ENCODE peak calls at places on chromosomes 5 and 9, in six cellular contexts. One of them, this sample, is unnamed.
A peak's percentile ranks its signal among the peaks of the same experiment; 100 is the strongest.

GRCh38 chr5:78961743-78962142 is 23.4 kb downstream of the ARSB start:
- DNase-seq in CD8-positive, alpha-beta T cell: no peak
- DNase-seq in CD4-positive, CD25-positive, alpha-beta regulatory T cell: no peak
- DNase-seq in heart left ventricle: no peak
- DNase-seq in uterus: no peak
- DNase-seq in mammary epithelial cell: peak; percentile 52
- DNase-seq in this sample: no peak

GRCh38 chr5:143277536-143277935 is 126.0 kb downstream of the NR3C1 start:
- DNase-seq in CD8-positive, alpha-beta T cell: no peak
- DNase-seq in CD4-positive, CD25-positive, alpha-beta regulatory T cell: no peak
- DNase-seq in heart left ventricle: no peak
- DNase-seq in uterus: no peak
- DNase-seq in mammary epithelial cell: no peak
- DNase-seq in this sample: no peak

GRCh38 chr9:127854169-127854833 is at the start of gene ENG:
- DNase-seq in CD8-positive, alpha-beta T cell: no peak
- DNase-seq in CD4-positive, CD25-positive, alpha-beta regulatory T cell: no peak
- DNase-seq in heart left ventricle: peak; percentile 92
- DNase-seq in uterus: peak; percentile 77
- DNase-seq in mammary epithelial cell: peak; percentile 38
- DNase-seq in this sample: peak; percentile 78

GRCh38 chr5:148733601-148734438 is 79.5 kb upstream of the HTR4 start:
- DNase-seq in CD8-positive, alpha-beta T cell: peak; percentile 54
- DNase-seq in CD4-positive, CD25-positive, alpha-beta regulatory T cell: peak; percentile 77
- DNase-seq in heart left ventricle: peak; percentile 73
- DNase-seq in uterus: peak; percentile 77
- DNase-seq in mammary epithelial cell: peak; percentile 65
- DNase-seq in this sample: peak; percentile 88

GRCh38 chr5:59140133-59140532 is 557.3 kb downstream of the RAB3C start:
- DNase-seq in CD8-positive, alpha-beta T cell: no peak
- DNase-seq in CD4-positive, CD25-positive, alpha-beta regulatory T cell: no peak
- DNase-seq in heart left ventricle: no peak
- DNase-seq in uterus: no peak
- DNase-seq in mammary epithelial cell: no peak
- DNase-seq in this sample: no peak

GRCh38 chr9:81476808-81477207 is 212.5 kb downstream of the TLE1 start:
- DNase-seq in CD8-positive, alpha-beta T cell: no peak
- DNase-seq in CD4-positive, CD25-positive, alpha-beta regulatory T cell: no peak
- DNase-seq in heart left ventricle: no peak
- DNase-seq in uterus: no peak
- DNase-seq in mammary epithelial cell: no peak
- DNase-seq in this sample: no peak

GRCh38 chr5:87308024-87308423 is 40.3 kb downstream of the RASA1 start:
- DNase-seq in CD8-positive, alpha-beta T cell: no peak
- DNase-seq in CD4-positive, CD25-positive, alpha-beta regulatory T cell: no peak
- DNase-seq in heart left ventricle: no peak
- DNase-seq in uterus: no peak
- DNase-seq in mammary epithelial cell: no peak
- DNase-seq in this sample: no peak

GRCh38 chr9:33211695-33212393 is 28.1 kb upstream of the SPINK4 start:
- DNase-seq in CD8-positive, alpha-beta T cell: no peak
- DNase-seq in CD4-positive, CD25-positive, alpha-beta regulatory T cell: no peak
- DNase-seq in heart left ventricle: no peak
- DNase-seq in uterus: no peak
- DNase-seq in mammary epithelial cell: peak; percentile 82
- DNase-seq in this sample: no peak

GRCh38 chr5:137146402-137146889 is 352.7 kb downstream of the SPOCK1 start:
- DNase-seq in CD8-positive, alpha-beta T cell: no peak
- DNase-seq in CD4-positive, CD25-positive, alpha-beta regulatory T cell: no peak
- DNase-seq in heart left ventricle: peak; percentile 68
- DNase-seq in uterus: peak; percentile 76
- DNase-seq in mammary epithelial cell: peak; percentile 99
- DNase-seq in this sample: peak; percentile 86

GRCh38 chr5:12861891-12862290 is 957.6 kb upstream of the CTNND2 start:
- DNase-seq in CD8-positive, alpha-beta T cell: no peak
- DNase-seq in CD4-positive, CD25-positive, alpha-beta regulatory T cell: no peak
- DNase-seq in heart left ventricle: no peak
- DNase-seq in uterus: no peak
- DNase-seq in mammary epithelial cell: no peak
- DNase-seq in this sample: no peak

GRCh38 chr9:124198948-124199347 is 58.8 kb upstream of the NEK6 start:
- DNase-seq in CD8-positive, alpha-beta T cell: no peak
- DNase-seq in CD4-positive, CD25-positive, alpha-beta regulatory T cell: no peak
- DNase-seq in heart left ventricle: no peak
- DNase-seq in uterus: no peak
- DNase-seq in mammary epithelial cell: no peak
- DNase-seq in this sample: no peak

GRCh38 chr5:139698461-139699146 is 50.5 kb downstream of the CXXC5 start:
- DNase-seq in CD8-positive, alpha-beta T cell: no peak
- DNase-seq in CD4-positive, CD25-positive, alpha-beta regulatory T cell: no peak
- DNase-seq in heart left ventricle: peak; percentile 91
- DNase-seq in uterus: peak; percentile 88
- DNase-seq in mammary epithelial cell: peak; percentile 15
- DNase-seq in this sample: peak; percentile 90

GRCh38 chr9:21873540-21874221 is 71.2 kb downstream of the MTAP start:
- DNase-seq in CD8-positive, alpha-beta T cell: no peak
- DNase-seq in CD4-positive, CD25-positive, alpha-beta regulatory T cell: no peak
- DNase-seq in heart left ventricle: no peak
- DNase-seq in uterus: no peak
- DNase-seq in mammary epithelial cell: peak; percentile 32
- DNase-seq in this sample: peak; percentile 62

GRCh38 chr5:52856564-52856963 is 68.8 kb downstream of the ITGA1 start:
- DNase-seq in CD8-positive, alpha-beta T cell: no peak
- DNase-seq in CD4-positive, CD25-positive, alpha-beta regulatory T cell: no peak
- DNase-seq in heart left ventricle: no peak
- DNase-seq in uterus: no peak
- DNase-seq in mammary epithelial cell: peak; percentile 16
- DNase-seq in this sample: no peak

GRCh38 chr9:7358876-7359275 is 440.7 kb downstream of the DMAC1 start:
- DNase-seq in CD8-positive, alpha-beta T cell: no peak
- DNase-seq in CD4-positive, CD25-positive, alpha-beta regulatory T cell: no peak
- DNase-seq in heart left ventricle: no peak
- DNase-seq in uterus: no peak
- DNase-seq in mammary epithelial cell: no peak
- DNase-seq in this sample: no peak

GRCh38 chr5:118857700-118858099 is 130.6 kb downstream of the DTWD2 start:
- DNase-seq in CD8-positive, alpha-beta T cell: no peak
- DNase-seq in CD4-positive, CD25-positive, alpha-beta regulatory T cell: no peak
- DNase-seq in heart left ventricle: no peak
- DNase-seq in uterus: no peak
- DNase-seq in mammary epithelial cell: peak; percentile 65
- DNase-seq in this sample: no peak

GRCh38 chr5:179151521-179152118 is 91.4 kb downstream of the ZNF354C start:
- DNase-seq in CD8-positive, alpha-beta T cell: no peak
- DNase-seq in CD4-positive, CD25-positive, alpha-beta regulatory T cell: no peak
- DNase-seq in heart left ventricle: peak; percentile 11
- DNase-seq in uterus: no peak
- DNase-seq in mammary epithelial cell: no peak
- DNase-seq in this sample: no peak

GRCh38 chr5:9516591-9516990 is 29.3 kb downstream of the SEMA5A start:
- DNase-seq in CD8-positive, alpha-beta T cell: no peak
- DNase-seq in CD4-positive, CD25-positive, alpha-beta regulatory T cell: no peak
- DNase-seq in heart left ventricle: no peak
- DNase-seq in uterus: no peak
- DNase-seq in mammary epithelial cell: no peak
- DNase-seq in this sample: peak; percentile 41

GRCh38 chr5:172506921-172507320 is 52.6 kb upstream of the SH3PXD2B start:
- DNase-seq in CD8-positive, alpha-beta T cell: no peak
- DNase-seq in CD4-positive, CD25-positive, alpha-beta regulatory T cell: no peak
- DNase-seq in heart left ventricle: no peak
- DNase-seq in uterus: peak; percentile 11
- DNase-seq in mammary epithelial cell: no peak
- DNase-seq in this sample: peak; percentile 36

DNA sequence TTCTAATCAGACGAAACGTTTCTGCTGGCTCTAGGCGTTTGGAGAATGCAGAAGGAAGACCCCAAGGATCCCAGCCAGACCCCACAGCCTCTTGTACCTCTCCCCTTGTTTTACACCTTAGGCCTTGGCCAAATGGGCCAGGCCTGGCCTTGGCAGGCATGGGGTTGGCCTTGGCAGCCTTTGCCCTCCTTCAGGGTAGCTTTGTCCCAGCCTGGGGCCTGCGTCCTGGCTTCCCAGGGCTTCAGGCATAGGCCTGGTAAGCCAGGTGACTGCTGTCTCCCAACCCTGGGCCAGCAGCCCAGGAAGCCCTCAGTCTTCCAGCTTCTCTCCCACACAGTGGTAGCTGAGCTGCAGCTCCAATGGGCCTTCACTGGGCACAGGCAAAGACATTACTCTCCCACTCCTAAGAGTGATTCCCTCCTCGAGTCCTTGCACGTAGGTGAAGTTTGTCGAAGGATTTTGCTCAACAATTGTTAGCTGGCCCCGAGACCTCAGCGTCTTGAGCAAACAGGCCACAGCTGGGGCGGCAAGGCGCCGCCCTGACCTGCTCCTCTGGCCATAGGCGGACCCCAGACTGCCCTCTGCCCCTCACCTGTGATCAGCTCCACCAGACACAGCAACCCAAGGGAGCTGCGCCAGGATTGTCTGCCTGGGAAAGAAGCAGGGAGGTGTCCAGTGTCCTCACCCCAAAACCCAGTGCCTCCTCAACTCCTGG is 1.1 kb upstream of the PITX1 start:
- DNase-seq in CD8-positive, alpha-beta T cell: no peak
- DNase-seq in CD4-positive, CD25-positive, alpha-beta regulatory T cell: no peak
- DNase-seq in heart left ventricle: no peak
- DNase-seq in uterus: no peak
- DNase-seq in mammary epithelial cell: no peak
- DNase-seq in this sample: no peak
- H3K4me3 ChIP-seq in CD8-positive, alpha-beta T cell: no peak overlapping the region
- H3K4me3 ChIP-seq in CD4-positive, CD25-positive, alpha-beta regulatory T cell: no peak overlapping the region
- H3K4me3 ChIP-seq in heart left ventricle: no peak overlapping the region
- H3K4me3 ChIP-seq in uterus: no peak overlapping the region
- H3K4me3 ChIP-seq in mammary epithelial cell: no peak overlapping the region
- H3K4me3 ChIP-seq in this sample: no peak overlapping the region

GRCh38 chr9:109050444-109050843 is 37.1 kb upstream of the CTNNAL1 start:
- DNase-seq in CD8-positive, alpha-beta T cell: no peak
- DNase-seq in CD4-positive, CD25-positive, alpha-beta regulatory T cell: no peak
- DNase-seq in heart left ventricle: no peak
- DNase-seq in uterus: no peak
- DNase-seq in mammary epithelial cell: no peak
- DNase-seq in this sample: no peak

GRCh38 chr9:109043578-109043977 is 30.3 kb upstream of the CTNNAL1 start:
- DNase-seq in CD8-positive, alpha-beta T cell: no peak
- DNase-seq in CD4-positive, CD25-positive, alpha-beta regulatory T cell: no peak
- DNase-seq in heart left ventricle: no peak
- DNase-seq in uterus: no peak
- DNase-seq in mammary epithelial cell: no peak
- DNase-seq in this sample: no peak

GRCh38 chr9:109048822-109049221 is 35.5 kb upstream of the CTNNAL1 start:
- DNase-seq in CD8-positive, alpha-beta T cell: no peak
- DNase-seq in CD4-positive, CD25-positive, alpha-beta regulatory T cell: no peak
- DNase-seq in heart left ventricle: no peak
- DNase-seq in uterus: no peak
- DNase-seq in mammary epithelial cell: no peak
- DNase-seq in this sample: no peak

GRCh38 chr9:109047259-109047658 is 34.0 kb upstream of the CTNNAL1 start:
- DNase-seq in CD8-positive, alpha-beta T cell: no peak
- DNase-seq in CD4-positive, CD25-positive, alpha-beta regulatory T cell: no peak
- DNase-seq in heart left ventricle: no peak
- DNase-seq in uterus: no peak
- DNase-seq in mammary epithelial cell: no peak
- DNase-seq in this sample: no peak

GRCh38 chr9:109046346-109046745 is 33.0 kb upstream of the CTNNAL1 start:
- DNase-seq in CD8-positive, alpha-beta T cell: no peak
- DNase-seq in CD4-positive, CD25-positive, alpha-beta regulatory T cell: peak; percentile 14
- DNase-seq in heart left ventricle: no peak
- DNase-seq in uterus: no peak
- DNase-seq in mammary epithelial cell: no peak
- DNase-seq in this sample: no peak
- H3K36me3 ChIP-seq in CD8-positive, alpha-beta T cell: peaks cover 60% of the 10 kb centered on the region
- H3K36me3 ChIP-seq in CD4-positive, CD25-positive, alpha-beta regulatory T cell: peaks cover 91% of the 10 kb centered on the region
- H3K36me3 ChIP-seq in heart left ventricle: peaks cover 15% of the 10 kb centered on the region
- H3K36me3 ChIP-seq in uterus: no peaks in the 10 kb centered on the region
- H3K36me3 ChIP-seq in mammary epithelial cell: peaks cover 31% of the 10 kb centered on the region
- H3K36me3 ChIP-seq in this sample: peaks cover 90% of the 10 kb centered on the region

GRCh38 chr9:76873056-76873792 is 32.7 kb downstream of the PRUNE2 start:
- DNase-seq in CD8-positive, alpha-beta T cell: no peak
- DNase-seq in CD4-positive, CD25-positive, alpha-beta regulatory T cell: no peak
- DNase-seq in heart left ventricle: no peak
- DNase-seq in uterus: no peak
- DNase-seq in mammary epithelial cell: no peak
- DNase-seq in this sample: no peak

GRCh38 chr9:76866689-76867088 is 39.2 kb downstream of the PRUNE2 start:
- DNase-seq in CD8-positive, alpha-beta T cell: no peak
- DNase-seq in CD4-positive, CD25-positive, alpha-beta regulatory T cell: no peak
- DNase-seq in heart left ventricle: no peak
- DNase-seq in uterus: peak; percentile 70
- DNase-seq in mammary epithelial cell: peak; percentile 54
- DNase-seq in this sample: peak; percentile 66

GRCh38 chr9:76863832-76864231 is 42.1 kb downstream of the PRUNE2 start:
- DNase-seq in CD8-positive, alpha-beta T cell: no peak
- DNase-seq in CD4-positive, CD25-positive, alpha-beta regulatory T cell: no peak
- DNase-seq in heart left ventricle: no peak
- DNase-seq in uterus: no peak
- DNase-seq in mammary epithelial cell: no peak
- DNase-seq in this sample: no peak

GRCh38 chr9:76873821-76874220 is 32.1 kb downstream of the PRUNE2 start:
- DNase-seq in CD8-positive, alpha-beta T cell: no peak
- DNase-seq in CD4-positive, CD25-positive, alpha-beta regulatory T cell: no peak
- DNase-seq in heart left ventricle: no peak
- DNase-seq in uterus: no peak
- DNase-seq in mammary epithelial cell: no peak
- DNase-seq in this sample: no peak

DNA sequence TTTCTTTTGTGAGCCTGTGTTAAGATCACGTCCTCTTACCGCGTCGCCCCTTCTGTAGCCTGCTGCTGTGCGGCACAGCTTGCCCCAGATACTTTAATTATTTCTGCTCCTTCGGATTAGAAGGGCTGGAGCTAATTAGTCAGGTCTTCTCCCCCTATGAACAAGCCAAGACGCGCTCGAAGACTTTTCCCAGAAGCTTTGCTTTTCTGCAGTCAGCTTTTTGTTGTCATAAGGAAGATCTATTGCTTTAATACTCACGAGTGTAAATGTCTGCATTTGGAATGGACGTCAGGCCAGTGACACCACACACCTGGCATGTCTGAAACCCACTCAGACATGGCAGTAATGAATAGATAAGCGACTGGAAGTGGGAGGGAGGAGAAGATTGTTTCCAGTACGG is 37.0 kb downstream of the PRUNE2 start:
- DNase-seq in CD8-positive, alpha-beta T cell: no peak
- DNase-seq in CD4-positive, CD25-positive, alpha-beta regulatory T cell: no peak
- DNase-seq in heart left ventricle: no peak
- DNase-seq in uterus: no peak
- DNase-seq in mammary epithelial cell: peak; percentile 43
- DNase-seq in this sample: no peak
- H3K4me3 ChIP-seq in CD8-positive, alpha-beta T cell: no peak overlapping the region
- H3K4me3 ChIP-seq in CD4-positive, CD25-positive, alpha-beta regulatory T cell: no peak overlapping the region
- H3K4me3 ChIP-seq in heart left ventricle: no peak overlapping the region
- H3K4me3 ChIP-seq in uterus: no peak overlapping the region
- H3K4me3 ChIP-seq in mammary epithelial cell: no peak overlapping the region
- H3K4me3 ChIP-seq in this sample: no peak overlapping the region

DNA sequence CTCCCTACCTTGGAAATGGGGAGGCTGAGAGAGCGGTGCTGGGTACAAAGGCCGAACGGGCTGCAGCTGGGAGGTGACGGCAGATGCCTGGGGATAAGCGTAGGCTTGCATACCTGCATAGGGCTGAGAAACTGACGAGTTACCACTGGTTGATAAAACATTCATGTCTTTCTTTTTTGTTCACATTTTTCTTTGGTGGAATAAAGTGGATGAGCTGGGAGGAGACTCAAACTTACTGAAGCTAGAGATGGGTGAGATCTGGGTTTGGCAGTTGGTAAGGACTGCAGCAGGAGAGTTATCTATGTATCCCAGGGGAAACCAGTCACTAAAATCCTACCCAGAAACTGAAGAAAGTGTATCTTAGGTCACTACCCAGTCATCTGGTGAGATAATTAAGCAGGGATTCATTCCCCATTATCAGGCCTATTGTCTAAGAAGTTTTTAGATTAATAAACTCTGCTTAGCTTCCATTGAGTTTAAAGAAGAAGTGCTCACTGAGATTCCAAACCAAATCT is 34.8 kb downstream of the FKBP15 start:
- DNase-seq in CD8-positive, alpha-beta T cell: no peak
- DNase-seq in CD4-positive, CD25-positive, alpha-beta regulatory T cell: no peak
- DNase-seq in heart left ventricle: no peak
- DNase-seq in uterus: no peak
- DNase-seq in mammary epithelial cell: no peak
- DNase-seq in this sample: no peak
- H3K36me3 ChIP-seq in CD8-positive, alpha-beta T cell: peaks cover 60% of the 10 kb centered on the region
- H3K36me3 ChIP-seq in CD4-positive, CD25-positive, alpha-beta regulatory T cell: peaks cover 86% of the 10 kb centered on the region
- H3K36me3 ChIP-seq in heart left ventricle: peaks cover 52% of the 10 kb centered on the region
- H3K36me3 ChIP-seq in uterus: no peaks in the 10 kb centered on the region
- H3K36me3 ChIP-seq in mammary epithelial cell: peaks cover 32% of the 10 kb centered on the region
- H3K36me3 ChIP-seq in this sample: peaks cover 88% of the 10 kb centered on the region

This sample was measured in SJSA1.